ENCODE peak calls at places on chromosomes 16 and 17, in four cellular contexts. D is IMR-90, G is GM12878, E is K562. V is an unnamed sample.

GRCh38 chr17:48012151-48012520 is 25.5 kb downstream of the COPZ2 start:
- DNase-seq in E (peak; percentile 89), D (no peak), G (no peak), V (no peak)

GRCh38 chr17:4177732-4178131 is 34.7 kb downstream of the CYB5D2 start:
- DNase-seq in D (no peak), E (no peak), G (no peak), V (no peak)

GRCh38 chr17:45147581-45148182 is 593 bp upstream of the HEXIM1 start:
- DNase-seq in D (peak; percentile 97), G (peak; percentile 85), E (peak; percentile 70), V (peak; percentile 83)

GRCh38 chr16:11797957-11798299 is 870 bp upstream of the ZC3H7A start:
- DNase-seq in G (no peak), D (no peak), E (no peak), V (peak; percentile 13)

GRCh38 chr17:3433741-3434140 is at the start of gene OR1E2:
- DNase-seq in G (no peak), E (no peak), D (no peak), V (no peak)

GRCh38 chr16:83315271-83315670 is 492.5 kb upstream of the HSBP1 start:
- DNase-seq in E (no peak), D (peak; percentile 42), G (no peak), V (no peak)

GRCh38 chr17:30571921-30572320 is 94.7 kb downstream of the GOSR1 start:
- DNase-seq in G (no peak), E (no peak), D (no peak), V (no peak)

GRCh38 chr17:27808629-27809028 is 8.3 kb upstream of the NOS2 start:
- DNase-seq in E (no peak), D (no peak), G (peak; percentile 24), V (no peak)

GRCh38 chr16:56482667-56483236 is 31.4 kb downstream of the OGFOD1 start:
- DNase-seq in E (no peak), G (no peak), D (no peak), V (no peak)

GRCh38 chr17:9931144-9931543 is 26.1 kb upstream of the RCVRN start:
- DNase-seq in D (no peak), G (no peak), E (no peak), V (no peak)

GRCh38 chr17:50508573-50509460 is 578 bp downstream of the MYCBPAP start:
- DNase-seq in D (no peak), G (no peak), E (no peak), V (no peak)

GRCh38 chr16:28189237-28189636 is 22.5 kb downstream of the XPO6 start:
- DNase-seq in D (peak; percentile 54), E (no peak), G (no peak), V (peak; percentile 27)

GRCh38 chr17:57294629-57295501 is 38.5 kb downstream of the MSI2 start:
- DNase-seq in G (no peak), D (peak; percentile 41), E (no peak), V (peak; percentile 28)

GRCh38 chr16:46607529-46607928 is 13.7 kb downstream of the SHCBP1 start:
- DNase-seq in E (peak; percentile 28), G (no peak), D (peak; percentile 76), V (peak; percentile 26)

GRCh38 chr17:17940451-17940911 is 31.7 kb downstream of the TOM1L2 start:
- DNase-seq in D (peak; percentile 47), G (no peak), E (no peak), V (no peak)

GRCh38 chr17:27861979-27862378 is 31.2 kb downstream of the LYRM9 start:
- DNase-seq in D (no peak), E (no peak), G (no peak), V (no peak)

GRCh38 chr17:39225974-39226683 is 384 bp upstream of the STAC2 start:
- DNase-seq in E (peak; percentile 93), D (peak; percentile 20), G (no peak), V (peak; percentile 91)

GRCh38 chr16:2085669-2086068 is 37.9 kb downstream of the TSC2 start:
- DNase-seq in D (no peak), E (no peak), G (no peak), V (peak; percentile 41)

GRCh38 chr17:63841350-63842172 is 924 bp downstream of the SMARCD2 start:
- DNase-seq in D (peak; percentile 34), G (no peak), E (no peak), V (no peak)

GRCh38 chr16:75011634-75012307 is 12.9 kb downstream of the ZNRF1 start:
- DNase-seq in E (no peak), D (peak; percentile 92), G (peak; percentile 92), V (peak; percentile 59)

GRCh38 chr16:13939821-13940220 is 19.9 kb downstream of the ERCC4 start:
- DNase-seq in E (no peak), G (no peak), D (peak; percentile 34), V (no peak)

GRCh38 chr16:11014159-11014558 is 69.8 kb downstream of the CLEC16A start:
- DNase-seq in G (no peak), D (peak; percentile 92), E (no peak), V (no peak)

GRCh38 chr16:88988980-88989791 is 12.2 kb upstream of the CBFA2T3 start:
- DNase-seq in G (no peak), D (no peak), E (no peak), V (no peak)

GRCh38 chr16:81937305-81938038 is 73.8 kb downstream of the SDR42E1 start:
- DNase-seq in E (no peak), D (no peak), G (no peak), V (no peak)

GRCh38 chr16:57000271-57001025 is 11.1 kb downstream of the NLRC5 start:
- DNase-seq in G (peak; percentile 87), D (peak; percentile 97), E (no peak), V (peak; percentile 42)

GRCh38 chr16:10528635-10529034 is 51.8 kb downstream of the EMP2 start:
- DNase-seq in D (no peak), E (no peak), G (no peak), V (no peak)

GRCh38 chr17:27425991-27426390 is 30.3 kb upstream of the KSR1 start:
- DNase-seq in D (no peak), E (no peak), G (no peak), V (no peak)

GRCh38 chr17:72719582-72720493 is 372.6 kb downstream of the SLC39A11 start:
- DNase-seq in E (no peak), D (peak; percentile 67), G (no peak), V (no peak)

GRCh38 chr16:61324044-61324443 is 712.2 kb downstream of the CDH8 start:
- DNase-seq in G (no peak), D (no peak), E (no peak), V (no peak)

GRCh38 chr16:4846503-4846900 is 586 bp downstream of the GLYR1 start:
- DNase-seq in E (no peak), D (peak; percentile 55), G (no peak), V (no peak)

GRCh38 chr16:52435573-52435972 is 111.4 kb downstream of the TOX3 start:
- DNase-seq in G (no peak), E (no peak), D (no peak), V (no peak)

GRCh38 chr17:65103896-65104295 is 33.3 kb upstream of the RGS9 start:
- DNase-seq in D (peak; percentile 49), G (no peak), E (no peak), V (no peak)

DNA sequence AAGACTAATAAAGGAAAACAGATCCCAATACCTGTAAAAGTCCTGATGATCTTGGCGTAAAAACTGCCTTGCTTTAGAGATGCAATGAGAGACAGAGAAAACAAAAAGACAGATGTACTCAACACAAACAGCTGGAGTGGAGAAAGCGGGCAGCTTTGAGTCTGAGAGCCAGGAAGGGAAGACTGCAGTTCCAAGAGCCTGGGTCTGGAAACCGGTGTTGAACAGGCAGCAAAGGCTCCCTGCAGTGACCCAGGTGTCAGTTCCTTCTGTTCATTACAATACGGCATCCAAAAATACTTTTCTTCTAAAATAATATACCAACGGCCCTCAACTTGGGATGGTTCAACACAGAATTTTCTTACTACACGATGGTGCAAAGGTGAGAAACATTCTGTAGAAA is 29.6 kb downstream of the VPS53 start:
- DNase-seq in G (no peak), D (no peak), E (no peak), V (no peak)
- TF ChIP-seq ELK1 in G (no peak), D (no peak), E (no peak), V (no peak)

GRCh38 chr17:78882546-78883089 is 20.4 kb downstream of the CEP295NL start:
- DNase-seq in D (no peak), G (no peak), E (no peak), V (no peak)
- TF ChIP-seq ELK1 in D (no peak), G (no peak), E (no peak), V (no peak)

GRCh38 chr17:34009946-34010345 is 245.1 kb upstream of the CCL2 start:
- DNase-seq in D (no peak), G (no peak), E (no peak), V (no peak)
- TF ChIP-seq ELK1 in D (no peak), G (no peak), E (no peak), V (no peak)

GRCh38 chr16:53745753-53746258 is 41.9 kb downstream of the FTO start:
- DNase-seq in E (peak; percentile 19), G (no peak), D (peak; percentile 62), V (peak; percentile 72)
- TF ChIP-seq ELK1 in E (no peak), G (no peak), D (no peak), V (no peak)

DNA sequence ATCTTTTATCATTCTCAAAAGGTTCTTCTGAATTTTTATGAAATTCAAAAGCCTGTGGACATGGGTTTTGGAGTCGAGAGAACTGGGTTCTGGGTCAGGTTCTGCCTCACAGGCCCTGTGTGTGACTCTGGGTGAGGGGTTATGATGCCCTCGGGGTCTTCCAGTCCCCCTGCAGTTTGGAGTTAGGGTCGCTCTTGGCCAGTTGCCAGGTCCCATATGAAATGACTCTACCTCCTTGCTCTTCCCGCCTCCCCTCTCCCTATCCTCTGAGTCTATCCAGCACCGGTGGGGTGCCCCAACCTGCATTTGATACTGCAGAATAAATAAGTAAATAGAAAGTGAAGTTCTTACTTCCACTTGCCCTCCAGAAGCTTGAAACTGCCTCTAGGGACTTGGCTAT is 54.1 kb downstream of the ZDHHC7 start:
- DNase-seq in G (no peak), D (no peak), E (no peak), V (no peak)
- TF ChIP-seq ELK1 in G (no peak), D (no peak), E (no peak), V (no peak)

GRCh38 chr17:16072031-16072430 is 72.4 kb downstream of the TTC19 start:
- DNase-seq in E (no peak), G (no peak), D (no peak), V (no peak)

GRCh38 chr17:16066125-16066524 is 66.5 kb downstream of the TTC19 start:
- DNase-seq in G (no peak), D (no peak), E (no peak), V (no peak)

GRCh38 chr17:16073845-16074244 is 74.2 kb downstream of the TTC19 start:
- DNase-seq in D (no peak), E (no peak), G (no peak), V (no peak)

GRCh38 chr17:16068323-16068722 is 68.7 kb downstream of the TTC19 start:
- DNase-seq in D (peak; percentile 17), E (no peak), G (no peak), V (no peak)
- TF ChIP-seq ELK1 in D (no peak), E (no peak), G (no peak), V (no peak)

DNA sequence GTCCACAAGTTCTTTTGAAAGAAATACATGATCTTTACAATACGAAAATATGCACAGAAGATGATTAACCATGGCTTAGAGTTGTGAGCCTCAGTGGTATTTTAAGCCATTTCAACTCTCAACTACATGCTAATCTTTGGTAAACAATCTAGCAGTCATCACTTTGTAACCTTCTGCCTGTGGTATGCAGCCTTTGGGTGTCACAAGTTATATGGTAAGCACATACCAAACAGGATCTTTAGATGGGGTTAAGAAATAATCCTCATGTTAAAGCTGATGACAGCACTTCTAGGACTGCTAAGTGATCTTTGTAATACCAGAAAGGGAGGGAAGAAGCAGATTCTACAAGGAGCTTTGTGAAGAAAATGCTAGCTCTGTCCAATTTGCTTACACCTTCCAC is 74.3 kb downstream of the CA4 start:
- DNase-seq in D (peak; percentile 25), G (no peak), E (no peak), V (no peak)
- TF ChIP-seq ELK1 in D (no peak), G (no peak), E (no peak), V (no peak)